ENCODE peak calls at places on chromosomes 5 and 9, in ten cellular contexts. A is left cardiac atrium; Z is NCI-H82; X is lung microvascular endothelial cell; Q is kidney glomerular epithelial cell; D is naive thymus-derived CD8-positive, alpha-beta T cell; H is WERI-Rb-1; L is CD4-positive, alpha-beta T cell; G is epithelial cell of esophagus; T is NCI-H460. K is an unnamed sample.

GRCh38 chr9:68653141-68653595 is 51.9 kb upstream of the PIP5K1B start:
- DNase-seq in T (no peak), G (no peak), A (no peak), H (no peak), X (no peak), Q (no peak), D (no peak), Z (no peak), L (no peak), K (no peak)

GRCh38 chr5:134026521-134027202 is 21.9 kb upstream of the VDAC1 start:
- DNase-seq in Z (peak; percentile 89), D (peak; percentile 43), G (peak; percentile 89), A (no peak), T (peak; percentile 54), X (peak; percentile 74), Q (peak; percentile 77), H (peak; percentile 80), L (peak; percentile 44), K (peak; percentile 4)

GRCh38 chr5:152542741-152543140 is 137.7 kb upstream of the NMUR2 start:
- DNase-seq in Q (peak; percentile 37), D (no peak), A (no peak), G (peak; percentile 75), Z (no peak), H (no peak), L (no peak), T (no peak), X (peak; percentile 5), K (no peak)

GRCh38 chr5:139402561-139403158 is 1.2 kb downstream of the SPATA24 start:
- DNase-seq in A (peak; percentile 23), D (no peak), L (no peak), G (peak; percentile 34), T (peak; percentile 24), Z (peak; percentile 64), Q (no peak), X (peak; percentile 59), H (peak; percentile 50), K (no peak)

GRCh38 chr9:124356745-124357390 is 58.4 kb downstream of the PSMB7 start:
- DNase-seq in D (no peak), T (no peak), L (no peak), H (no peak), Z (no peak), X (no peak), A (no peak), G (no peak), Q (no peak), K (no peak)

GRCh38 chr5:111115229-111115628 is 23.1 kb downstream of the WDR36 start:
- DNase-seq in H (no peak), T (no peak), A (no peak), Q (no peak), L (no peak), X (no peak), G (no peak), Z (no peak), D (no peak), K (no peak)

GRCh38 chr5:34571380-34572041 is 84.6 kb upstream of the RAI14 start:
- DNase-seq in A (no peak), H (no peak), X (no peak), Q (peak; percentile 69), G (peak; percentile 76), D (no peak), Z (peak; percentile 4), L (no peak), T (no peak), K (no peak)

GRCh38 chr5:169648725-169649124 is 11.7 kb downstream of the DOCK2 start:
- DNase-seq in Q (no peak), L (no peak), Z (no peak), X (no peak), D (no peak), H (no peak), A (peak; percentile 37), T (no peak), G (no peak), K (no peak)

GRCh38 chr9:128365525-128365924 is 5.6 kb upstream of the URM1 start:
- DNase-seq in T (no peak), D (no peak), Z (peak; percentile 44), L (no peak), X (no peak), G (no peak), Q (no peak), H (no peak), A (no peak), K (no peak)

GRCh38 chr5:15501057-15501791 is 1.2 kb downstream of the FBXL7 start:
- DNase-seq in D (no peak), X (peak; percentile 80), H (peak; percentile 69), T (peak; percentile 45), Q (peak; percentile 83), L (no peak), Z (peak; percentile 27), G (peak; percentile 39), A (peak; percentile 59), K (no peak)

GRCh38 chr5:82331557-82331956 is 53.4 kb upstream of the RPS23 start:
- DNase-seq in H (no peak), A (no peak), G (no peak), Z (peak; percentile 15), L (no peak), Q (no peak), D (no peak), T (no peak), X (no peak), K (no peak)

GRCh38 chr9:93672622-93673270 is 96.4 kb downstream of the PHF2 start:
- DNase-seq in H (peak; percentile 4), Q (no peak), L (no peak), Z (no peak), D (no peak), A (no peak), X (no peak), T (no peak), G (no peak), K (no peak)

GRCh38 chr9:98081477-98082219 is 25.1 kb downstream of the NANS start:
- DNase-seq in D (no peak), G (peak; percentile 77), Z (no peak), Q (peak; percentile 32), L (no peak), T (no peak), A (no peak), X (peak; percentile 20), H (no peak), K (no peak)

GRCh38 chr9:6355728-6356127 is 27.6 kb downstream of the TPD52L3 start:
- DNase-seq in X (no peak), T (no peak), H (no peak), A (no peak), L (no peak), Z (no peak), D (no peak), Q (peak; percentile 52), G (peak; percentile 77), K (no peak)

GRCh38 chr5:157359350-157359910 is 93.5 kb downstream of the CYFIP2 start:
- DNase-seq in T (no peak), Q (no peak), H (no peak), G (no peak), X (no peak), L (no peak), Z (no peak), A (no peak), D (no peak), K (no peak)

GRCh38 chr5:30469691-30470090 is 723.8 kb upstream of the CDH6 start:
- DNase-seq in L (no peak), H (no peak), G (no peak), Q (no peak), D (no peak), X (no peak), T (no peak), A (no peak), Z (no peak), K (no peak)

GRCh38 chr5:93735378-93735777 is 6.0 kb downstream of the POU5F2 start:
- DNase-seq in G (no peak), D (no peak), Q (no peak), Z (peak; percentile 46), X (no peak), A (no peak), L (no peak), H (no peak), T (no peak), K (no peak)

GRCh38 chr5:107874810-107875209 is 204.1 kb upstream of the EFNA5 start:
- DNase-seq in Z (no peak), T (no peak), A (no peak), Q (no peak), G (peak; percentile 25), L (no peak), X (no peak), D (no peak), H (no peak), K (no peak)

GRCh38 chr5:139543423-139543991 is 17.6 kb upstream of the UBE2D2 start:
- DNase-seq in X (peak; percentile 77), D (peak; percentile 41), G (peak; percentile 19), L (peak; percentile 14), Q (no peak), Z (peak; percentile 32), T (no peak), A (peak; percentile 78), H (no peak), K (no peak)

GRCh38 chr9:106587021-106587420 is 275.9 kb upstream of the ZNF462 start:
- DNase-seq in D (no peak), H (no peak), G (peak; percentile 85), Q (peak; percentile 34), T (no peak), A (no peak), X (no peak), L (no peak), Z (no peak), K (no peak)

GRCh38 chr5:15601274-15601673 is 101.3 kb downstream of the FBXL7 start:
- DNase-seq in Q (no peak), X (no peak), T (no peak), A (no peak), H (peak; percentile 54), G (no peak), L (no peak), D (no peak), Z (peak; percentile 80), K (no peak)

GRCh38 chr9:91836515-91836914 is 113.5 kb downstream of the ROR2 start:
- DNase-seq in H (no peak), Z (no peak), X (no peak), T (no peak), D (no peak), L (no peak), G (no peak), Q (no peak), A (peak; percentile 53), K (no peak)

GRCh38 chr5:123701511-123702200 is 189.7 kb downstream of the CSNK1G3 start:
- DNase-seq in H (no peak), X (no peak), Z (no peak), T (no peak), D (no peak), A (no peak), Q (no peak), L (no peak), G (no peak), K (no peak)

GRCh38 chr9:16069671-16070586 is 517.1 kb downstream of the CCDC171 start:
- DNase-seq in G (no peak), A (no peak), X (no peak), D (no peak), H (no peak), Z (no peak), T (no peak), Q (peak; percentile 97), L (no peak), K (no peak)

GRCh38 chr9:126652140-126652558 is 38.4 kb downstream of the LMX1B start:
- DNase-seq in L (no peak), A (no peak), X (no peak), G (no peak), H (no peak), D (no peak), Q (no peak), Z (no peak), T (no peak), K (no peak)

GRCh38 chr5:121741156-121741555 is 110.5 kb upstream of the FTMT start:
- DNase-seq in L (no peak), A (no peak), G (no peak), X (no peak), Q (no peak), T (no peak), D (no peak), H (no peak), Z (no peak), K (no peak)

GRCh38 chr9:134556531-134557068 is 85.0 kb upstream of the COL5A1 start:
- DNase-seq in A (no peak), H (no peak), T (no peak), X (no peak), G (no peak), Q (no peak), D (no peak), Z (no peak), L (no peak), K (no peak)

GRCh38 chr5:35129276-35129675 is 81.5 kb upstream of the AGXT2 start:
- DNase-seq in Q (peak; percentile 70), A (no peak), G (no peak), D (no peak), L (no peak), Z (no peak), T (no peak), H (no peak), X (no peak), K (no peak)

K was measured in GDM1.